ENCODE peak calls at places on chromosomes 13 and 19, in five cellular contexts. One of them, this sample, is unnamed.

GRCh38 chr13:95906999-95907398 is 146.2 kb downstream of the UGGT2 start:
- DNase-seq in AG08395: no peak
- DNase-seq in activated CD8-positive, alpha-beta memory T cell treated with anti-CD3 and anti-CD28 coated beads for 1 hour: no peak
- DNase-seq in stimulated activated CD4-positive, alpha-beta T cell treated with anti-CD3 and anti-CD28 coated beads, Interleukin-12 subunit alpha, Interleukin-12 subunit beta, amount 100 ng/mL, for 24 hours: no peak
- DNase-seq in AG04450: no peak
- DNase-seq in this sample: no peak

GRCh38 chr13:75226755-75227435 is 255.1 kb downstream of the TBC1D4 start:
- DNase-seq in AG08395: peak
- DNase-seq in activated CD8-positive, alpha-beta memory T cell treated with anti-CD3 and anti-CD28 coated beads for 1 hour: no peak
- DNase-seq in stimulated activated CD4-positive, alpha-beta T cell treated with anti-CD3 and anti-CD28 coated beads, Interleukin-12 subunit alpha, Interleukin-12 subunit beta, amount 100 ng/mL, for 24 hours: no peak
- DNase-seq in AG04450: peak
- DNase-seq in this sample: no peak

GRCh38 chr13:110239280-110240120 is 67.5 kb downstream of the COL4A1 start:
- DNase-seq in AG08395: no peak
- DNase-seq in activated CD8-positive, alpha-beta memory T cell treated with anti-CD3 and anti-CD28 coated beads for 1 hour: no peak
- DNase-seq in stimulated activated CD4-positive, alpha-beta T cell treated with anti-CD3 and anti-CD28 coated beads, Interleukin-12 subunit alpha, Interleukin-12 subunit beta, amount 100 ng/mL, for 24 hours: no peak
- DNase-seq in AG04450: no peak
- DNase-seq in this sample: peak

GRCh38 chr13:112007191-112007590 is 59.8 kb upstream of the SOX1 start:
- DNase-seq in AG08395: no peak
- DNase-seq in activated CD8-positive, alpha-beta memory T cell treated with anti-CD3 and anti-CD28 coated beads for 1 hour: no peak
- DNase-seq in stimulated activated CD4-positive, alpha-beta T cell treated with anti-CD3 and anti-CD28 coated beads, Interleukin-12 subunit alpha, Interleukin-12 subunit beta, amount 100 ng/mL, for 24 hours: no peak
- DNase-seq in AG04450: no peak
- DNase-seq in this sample: no peak

GRCh38 chr19:38769635-38770211 is 3.6 kb downstream of the LGALS7 start:
- DNase-seq in AG08395: peak
- DNase-seq in activated CD8-positive, alpha-beta memory T cell treated with anti-CD3 and anti-CD28 coated beads for 1 hour: peak
- DNase-seq in stimulated activated CD4-positive, alpha-beta T cell treated with anti-CD3 and anti-CD28 coated beads, Interleukin-12 subunit alpha, Interleukin-12 subunit beta, amount 100 ng/mL, for 24 hours: peak
- DNase-seq in AG04450: peak
- DNase-seq in this sample: peak

GRCh38 chr19:47272448-47273312 is 2.0 kb upstream of the INAFM1 start:
- DNase-seq in AG08395: peak
- DNase-seq in activated CD8-positive, alpha-beta memory T cell treated with anti-CD3 and anti-CD28 coated beads for 1 hour: no peak
- DNase-seq in stimulated activated CD4-positive, alpha-beta T cell treated with anti-CD3 and anti-CD28 coated beads, Interleukin-12 subunit alpha, Interleukin-12 subunit beta, amount 100 ng/mL, for 24 hours: no peak
- DNase-seq in AG04450: no peak
- DNase-seq in this sample: no peak

GRCh38 chr19:7915250-7916136 is 863 bp downstream of the TGFBR3L start:
- DNase-seq in AG08395: no peak
- DNase-seq in activated CD8-positive, alpha-beta memory T cell treated with anti-CD3 and anti-CD28 coated beads for 1 hour: no peak
- DNase-seq in stimulated activated CD4-positive, alpha-beta T cell treated with anti-CD3 and anti-CD28 coated beads, Interleukin-12 subunit alpha, Interleukin-12 subunit beta, amount 100 ng/mL, for 24 hours: no peak
- DNase-seq in AG04450: no peak
- DNase-seq in this sample: no peak

GRCh38 chr19:23698711-23699520 is 11.9 kb upstream of the ZNF675 start:
- DNase-seq in AG08395: no peak
- DNase-seq in activated CD8-positive, alpha-beta memory T cell treated with anti-CD3 and anti-CD28 coated beads for 1 hour: no peak
- DNase-seq in stimulated activated CD4-positive, alpha-beta T cell treated with anti-CD3 and anti-CD28 coated beads, Interleukin-12 subunit alpha, Interleukin-12 subunit beta, amount 100 ng/mL, for 24 hours: no peak
- DNase-seq in AG04450: no peak
- DNase-seq in this sample: no peak

GRCh38 chr13:24135674-24136300 is 24.7 kb upstream of the SPATA13 start:
- DNase-seq in AG08395: no peak
- DNase-seq in activated CD8-positive, alpha-beta memory T cell treated with anti-CD3 and anti-CD28 coated beads for 1 hour: no peak
- DNase-seq in stimulated activated CD4-positive, alpha-beta T cell treated with anti-CD3 and anti-CD28 coated beads, Interleukin-12 subunit alpha, Interleukin-12 subunit beta, amount 100 ng/mL, for 24 hours: no peak
- DNase-seq in AG04450: no peak
- DNase-seq in this sample: peak

GRCh38 chr19:15178629-15179308 is 22.0 kb downstream of the NOTCH3 start:
- DNase-seq in AG08395: no peak
- DNase-seq in activated CD8-positive, alpha-beta memory T cell treated with anti-CD3 and anti-CD28 coated beads for 1 hour: no peak
- DNase-seq in stimulated activated CD4-positive, alpha-beta T cell treated with anti-CD3 and anti-CD28 coated beads, Interleukin-12 subunit alpha, Interleukin-12 subunit beta, amount 100 ng/mL, for 24 hours: no peak
- DNase-seq in AG04450: no peak
- DNase-seq in this sample: no peak

GRCh38 chr13:38415233-38415632 is 65.6 kb downstream of the UFM1 start:
- DNase-seq in AG08395: no peak
- DNase-seq in activated CD8-positive, alpha-beta memory T cell treated with anti-CD3 and anti-CD28 coated beads for 1 hour: no peak
- DNase-seq in stimulated activated CD4-positive, alpha-beta T cell treated with anti-CD3 and anti-CD28 coated beads, Interleukin-12 subunit alpha, Interleukin-12 subunit beta, amount 100 ng/mL, for 24 hours: no peak
- DNase-seq in AG04450: no peak
- DNase-seq in this sample: no peak

GRCh38 chr19:18932216-18932841 is 8.7 kb downstream of the HOMER3 start:
- DNase-seq in AG08395: peak
- DNase-seq in activated CD8-positive, alpha-beta memory T cell treated with anti-CD3 and anti-CD28 coated beads for 1 hour: peak
- DNase-seq in stimulated activated CD4-positive, alpha-beta T cell treated with anti-CD3 and anti-CD28 coated beads, Interleukin-12 subunit alpha, Interleukin-12 subunit beta, amount 100 ng/mL, for 24 hours: peak
- DNase-seq in AG04450: no peak
- DNase-seq in this sample: peak

GRCh38 chr13:112776971-112777370 is 87.1 kb downstream of the ATP11A start:
- DNase-seq in AG08395: no peak
- DNase-seq in activated CD8-positive, alpha-beta memory T cell treated with anti-CD3 and anti-CD28 coated beads for 1 hour: no peak
- DNase-seq in stimulated activated CD4-positive, alpha-beta T cell treated with anti-CD3 and anti-CD28 coated beads, Interleukin-12 subunit alpha, Interleukin-12 subunit beta, amount 100 ng/mL, for 24 hours: no peak
- DNase-seq in AG04450: no peak
- DNase-seq in this sample: no peak

GRCh38 chr13:110150384-110151091 is 156.4 kb downstream of the COL4A1 start:
- DNase-seq in AG08395: peak
- DNase-seq in activated CD8-positive, alpha-beta memory T cell treated with anti-CD3 and anti-CD28 coated beads for 1 hour: no peak
- DNase-seq in stimulated activated CD4-positive, alpha-beta T cell treated with anti-CD3 and anti-CD28 coated beads, Interleukin-12 subunit alpha, Interleukin-12 subunit beta, amount 100 ng/mL, for 24 hours: no peak
- DNase-seq in AG04450: no peak
- DNase-seq in this sample: no peak

GRCh38 chr19:3538965-3539742 is at the start of gene TEKTIP1:
- DNase-seq in AG08395: no peak
- DNase-seq in activated CD8-positive, alpha-beta memory T cell treated with anti-CD3 and anti-CD28 coated beads for 1 hour: no peak
- DNase-seq in stimulated activated CD4-positive, alpha-beta T cell treated with anti-CD3 and anti-CD28 coated beads, Interleukin-12 subunit alpha, Interleukin-12 subunit beta, amount 100 ng/mL, for 24 hours: no peak
- DNase-seq in AG04450: no peak
- DNase-seq in this sample: no peak

This sample was measured in lung microvascular endothelial cell.